ENCODE peak calls at places on chromosome 22, in eight cellular contexts. S is lower lobe of right lung, M is GM13977, Z is B cell, D is nephron progenitor cell, Q is OCI-LY7, O is IMR-90, Y is ovary. T is an unnamed sample.

GRCh38 chr22:27576815-27577564 is 224.6 kb downstream of the MN1 start:
- DNase-seq in S (no peak), M (no peak), Z (no peak), D (no peak), Q (no peak), O (peak), Y (no peak), T (no peak)

GRCh38 chr22:46087816-46088277 is 62.5 kb upstream of the PPARA start:
- DNase-seq in S (peak), M (no peak), Z (no peak), D (peak), Q (no peak), O (peak), Y (peak), T (no peak)

GRCh38 chr22:32803020-32803758 is 1.7 kb downstream of the TIMP3 start:
- DNase-seq in S (no peak), M (no peak), Z (no peak), D (peak), Q (no peak), O (peak), Y (peak), T (no peak)

GRCh38 chr22:19891350-19892248 is 36.9 kb upstream of the GNB1L start:
- DNase-seq in S (no peak), M (peak), Z (peak), D (no peak), Q (peak), O (peak), Y (no peak), T (no peak)

GRCh38 chr22:39502789-39503464 is 837 bp downstream of the MIEF1 start:
- DNase-seq in S (peak), M (no peak), Z (no peak), D (no peak), Q (peak), O (peak), Y (no peak), T (no peak)

GRCh38 chr22:39144101-39144815 is 8.2 kb downstream of the CBX7 start:
- DNase-seq in S (peak), M (peak), Z (peak), D (no peak), Q (peak), O (peak), Y (peak), T (no peak)

GRCh38 chr22:46064966-46065666 is 85.2 kb upstream of the PPARA start:
- DNase-seq in S (no peak), M (no peak), Z (no peak), D (no peak), Q (no peak), O (no peak), Y (peak), T (no peak)

GRCh38 chr22:28118957-28119631 is 200.0 kb upstream of the PITPNB start:
- DNase-seq in S (no peak), M (no peak), Z (no peak), D (no peak), Q (no peak), O (no peak), Y (no peak), T (no peak)

GRCh38 chr22:23216331-23217170 is 36.2 kb downstream of the BCR start:
- DNase-seq in S (peak), M (no peak), Z (peak), D (no peak), Q (peak), O (no peak), Y (no peak), T (peak)

GRCh38 chr22:40422558-40423245 is 52.3 kb downstream of the SGSM3 start:
- DNase-seq in S (peak), M (no peak), Z (no peak), D (no peak), Q (no peak), O (no peak), Y (no peak), T (no peak)

GRCh38 chr22:49724030-49724892 is 103.4 kb downstream of the BRD1 start:
- DNase-seq in S (no peak), M (no peak), Z (peak), D (no peak), Q (peak), O (no peak), Y (no peak), T (no peak)

GRCh38 chr22:36727110-36727509 is 23.6 kb upstream of the CACNG2 start:
- DNase-seq in S (no peak), M (no peak), Z (no peak), D (no peak), Q (no peak), O (no peak), Y (no peak), T (no peak)

GRCh38 chr22:30312053-30312452 is 14.7 kb downstream of the TBC1D10A start:
- DNase-seq in S (no peak), M (no peak), Z (no peak), D (no peak), Q (no peak), O (peak), Y (no peak), T (no peak)

GRCh38 chr22:50310209-50310722 is 2.8 kb upstream of the PLXNB2 start:
- DNase-seq in S (peak), M (no peak), Z (no peak), D (no peak), Q (no peak), O (no peak), Y (no peak), T (no peak)

GRCh38 chr22:35301370-35301874 is 1.7 kb downstream of the TOM1 start:
- DNase-seq in S (peak), M (no peak), Z (no peak), D (no peak), Q (no peak), O (peak), Y (no peak), T (peak)

GRCh38 chr22:49136816-49137180 is 690.9 kb downstream of the BRD1 start:
- DNase-seq in S (no peak), M (no peak), Z (no peak), D (no peak), Q (no peak), O (no peak), Y (no peak), T (no peak)

GRCh38 chr22:41382610-41383009 is 868 bp downstream of the TEF start:
- DNase-seq in S (no peak), M (no peak), Z (no peak), D (no peak), Q (no peak), O (no peak), Y (no peak), T (no peak)

GRCh38 chr22:35544189-35544588 is 3.6 kb downstream of the RASD2 start:
- DNase-seq in S (no peak), M (no peak), Z (no peak), D (no peak), Q (no peak), O (no peak), Y (no peak), T (no peak)

GRCh38 chr22:44990328-44990727 is 19.5 kb downstream of the PHF21B start:
- DNase-seq in S (no peak), M (no peak), Z (no peak), D (no peak), Q (no peak), O (no peak), Y (no peak), T (no peak)

GRCh38 chr22:44990810-44991209 is 19.0 kb downstream of the PHF21B start:
- DNase-seq in S (no peak), M (no peak), Z (no peak), D (no peak), Q (no peak), O (no peak), Y (no peak), T (no peak)

GRCh38 chr22:44985906-44986527 is 23.8 kb downstream of the PHF21B start:
- DNase-seq in S (no peak), M (no peak), Z (no peak), D (no peak), Q (no peak), O (no peak), Y (no peak), T (no peak)

GRCh38 chr22:44991218-44991617 is 18.6 kb downstream of the PHF21B start:
- DNase-seq in S (no peak), M (no peak), Z (no peak), D (no peak), Q (no peak), O (no peak), Y (no peak), T (no peak)

GRCh38 chr22:44988671-44989070 is 21.1 kb downstream of the PHF21B start:
- DNase-seq in S (no peak), M (no peak), Z (no peak), D (no peak), Q (no peak), O (no peak), Y (no peak), T (no peak)
- TF ChIP-seq CTCF in S (no peak), M (no peak), Z (no peak), D (no peak), Q (no peak), O (no peak), Y (no peak), T (no peak)

GRCh38 chr22:29205260-29205597 is 467 bp upstream of the EMID1 start:
- DNase-seq in S (no peak), M (no peak), Z (no peak), D (no peak), Q (no peak), O (no peak), Y (no peak), T (no peak)

GRCh38 chr22:29204617-29205183 is 996 bp upstream of the EMID1 start:
- DNase-seq in S (no peak), M (peak), Z (no peak), D (no peak), Q (no peak), O (no peak), Y (no peak), T (peak)

GRCh38 chr22:29207231-29207550 is 1.5 kb downstream of the EMID1 start:
- DNase-seq in S (no peak), M (no peak), Z (no peak), D (no peak), Q (no peak), O (no peak), Y (no peak), T (no peak)

GRCh38 chr22:29206372-29207230 is 905 bp downstream of the EMID1 start:
- DNase-seq in S (no peak), M (no peak), Z (no peak), D (no peak), Q (no peak), O (no peak), Y (no peak), T (peak)

GRCh38 chr22:29205598-29206371 is at the start of gene EMID1:
- DNase-seq in S (peak), M (peak), Z (peak), D (peak), Q (no peak), O (peak), Y (peak), T (peak)
- TF ChIP-seq CTCF in S (peak), M (peak), Z (no peak), D (no peak), Q (no peak), O (peak), Y (no peak), T (no peak)

GRCh38 chr22:42522546-42522945 is 3.0 kb upstream of the RRP7A start:
- DNase-seq in S (no peak), M (no peak), Z (no peak), D (no peak), Q (no peak), O (no peak), Y (no peak), T (no peak)
- TF ChIP-seq CTCF in S (no peak), M (no peak), Z (no peak), D (no peak), Q (no peak), O (no peak), Y (no peak), T (no peak)

GRCh38 chr22:26383968-26384576 is 45.0 kb upstream of the ASPHD2 start:
- DNase-seq in S (no peak), M (no peak), Z (no peak), D (no peak), Q (no peak), O (no peak), Y (no peak), T (no peak)

GRCh38 chr22:26393929-26394328 is 35.1 kb upstream of the ASPHD2 start:
- DNase-seq in S (no peak), M (no peak), Z (no peak), D (no peak), Q (no peak), O (no peak), Y (no peak), T (no peak)

GRCh38 chr22:26385164-26385563 is 43.9 kb upstream of the ASPHD2 start:
- DNase-seq in S (no peak), M (no peak), Z (no peak), D (no peak), Q (no peak), O (no peak), Y (no peak), T (no peak)

GRCh38 chr22:26391623-26392022 is 37.4 kb upstream of the ASPHD2 start:
- DNase-seq in S (no peak), M (no peak), Z (no peak), D (no peak), Q (no peak), O (no peak), Y (no peak), T (no peak)

GRCh38 chr22:26389125-26389524 is 39.9 kb upstream of the ASPHD2 start:
- DNase-seq in S (no peak), M (no peak), Z (no peak), D (no peak), Q (no peak), O (no peak), Y (no peak), T (no peak)
- TF ChIP-seq CTCF in S (no peak), M (no peak), Z (no peak), D (no peak), Q (no peak), O (no peak), Y (no peak), T (no peak)

DNA sequence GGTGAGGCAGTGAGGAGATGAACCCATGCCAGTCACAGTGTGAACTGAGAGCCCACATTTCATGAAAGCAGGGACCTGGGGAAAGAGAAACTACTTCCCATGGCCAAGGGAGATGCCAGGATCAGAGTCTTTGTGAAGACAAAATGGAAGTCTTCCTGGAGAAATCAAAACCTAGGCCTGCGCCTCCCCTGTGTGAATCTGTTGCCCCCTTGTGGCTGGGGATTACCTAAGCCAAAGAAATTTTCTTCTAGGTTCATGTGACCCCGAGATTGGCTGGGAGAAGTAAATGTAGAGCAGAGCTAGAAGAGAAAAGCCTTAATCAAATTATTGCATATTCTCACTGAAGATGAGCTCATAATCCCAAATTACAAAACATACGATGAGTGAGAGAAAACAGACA is 1075.3 kb downstream of the TBC1D22A start:
- DNase-seq in S (no peak), M (no peak), Z (peak), D (no peak), Q (peak), O (no peak), Y (no peak), T (no peak)
- TF ChIP-seq CTCF in S (no peak), M (peak), Z (no peak), D (peak), Q (peak), O (peak), Y (no peak), T (no peak)

DNA sequence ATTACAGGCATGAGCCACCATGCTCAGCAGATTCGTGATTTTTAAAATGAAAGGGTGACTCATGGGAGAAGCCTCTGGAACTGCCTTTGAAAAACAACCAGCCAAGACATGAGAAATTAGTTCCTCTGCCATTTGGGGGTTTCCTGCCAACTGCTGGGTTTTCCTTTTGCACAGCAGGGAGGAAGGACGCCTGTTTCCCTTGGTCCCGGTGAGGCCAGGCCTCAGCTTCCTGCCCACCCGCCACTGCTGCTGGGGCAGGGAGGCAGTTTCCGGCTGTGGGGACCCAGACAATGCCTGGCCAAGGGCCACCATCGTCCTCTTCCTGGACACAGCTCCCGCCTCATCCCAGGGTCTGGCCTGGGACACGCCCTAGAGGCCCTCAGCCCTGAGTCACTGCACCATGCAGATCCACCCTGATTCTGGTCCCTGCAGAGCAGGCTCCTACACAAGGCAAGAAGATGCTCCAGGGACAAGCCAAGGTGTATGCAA is 10.2 kb downstream of the PPM1F start:
- DNase-seq in S (peak), M (no peak), Z (no peak), D (no peak), Q (no peak), O (peak), Y (no peak), T (peak)
- TF ChIP-seq CTCF in S (no peak), M (no peak), Z (no peak), D (no peak), Q (no peak), O (no peak), Y (no peak), T (no peak)